ENCODE peak calls at places on chromosomes 12 and 14, in six cellular contexts. One of them, this sample, is unnamed.

GRCh38 chr12:78680596-78680995 is 184.0 kb upstream of the SYT1 start:
- DNase-seq in IMR-90: no peak
- DNase-seq in GM06990: no peak
- DNase-seq in tibial artery: no peak
- DNase-seq in prostate gland: no peak
- DNase-seq in AG10803: no peak
- DNase-seq in this sample: no peak

GRCh38 chr12:92519284-92519683 is 183.5 kb upstream of the PLEKHG7 start:
- DNase-seq in IMR-90: no peak
- DNase-seq in GM06990: no peak
- DNase-seq in tibial artery: no peak
- DNase-seq in prostate gland: no peak
- DNase-seq in AG10803: no peak
- DNase-seq in this sample: no peak

GRCh38 chr14:87461704-87462103 is 531.3 kb downstream of the GALC start:
- DNase-seq in IMR-90: no peak
- DNase-seq in GM06990: no peak
- DNase-seq in tibial artery: no peak
- DNase-seq in prostate gland: no peak
- DNase-seq in AG10803: no peak
- DNase-seq in this sample: no peak

GRCh38 chr12:80353254-80353653 is 90.8 kb upstream of the PTPRQ start:
- DNase-seq in IMR-90: peak
- DNase-seq in GM06990: no peak
- DNase-seq in tibial artery: no peak
- DNase-seq in prostate gland: no peak
- DNase-seq in AG10803: peak
- DNase-seq in this sample: no peak

GRCh38 chr12:23049180-23049579 is 424.2 kb downstream of the ETNK1 start:
- DNase-seq in IMR-90: peak
- DNase-seq in GM06990: no peak
- DNase-seq in tibial artery: no peak
- DNase-seq in prostate gland: no peak
- DNase-seq in AG10803: no peak
- DNase-seq in this sample: no peak

GRCh38 chr14:26719514-26719913 is 121.7 kb upstream of the NOVA1 start:
- DNase-seq in IMR-90: peak
- DNase-seq in GM06990: no peak
- DNase-seq in tibial artery: no peak
- DNase-seq in prostate gland: no peak
- DNase-seq in AG10803: peak
- DNase-seq in this sample: no peak

GRCh38 chr12:77974643-77975042 is 143.9 kb downstream of the NAV3 start:
- DNase-seq in IMR-90: no peak
- DNase-seq in GM06990: no peak
- DNase-seq in tibial artery: no peak
- DNase-seq in prostate gland: no peak
- DNase-seq in AG10803: no peak
- DNase-seq in this sample: no peak

GRCh38 chr14:93231129-93231979 is 24.3 kb downstream of the UBR7 start:
- DNase-seq in IMR-90: peak
- DNase-seq in GM06990: no peak
- DNase-seq in tibial artery: no peak
- DNase-seq in prostate gland: no peak
- DNase-seq in AG10803: peak
- DNase-seq in this sample: peak

GRCh38 chr12:117051380-117051779 is 47.8 kb downstream of the TESC start:
- DNase-seq in IMR-90: no peak
- DNase-seq in GM06990: no peak
- DNase-seq in tibial artery: no peak
- DNase-seq in prostate gland: no peak
- DNase-seq in AG10803: no peak
- DNase-seq in this sample: no peak

GRCh38 chr12:18975933-18976332 is 153.6 kb upstream of the PLEKHA5 start:
- DNase-seq in IMR-90: no peak
- DNase-seq in GM06990: no peak
- DNase-seq in tibial artery: no peak
- DNase-seq in prostate gland: no peak
- DNase-seq in AG10803: no peak
- DNase-seq in this sample: no peak

GRCh38 chr14:79605863-79606262 is 605.4 kb downstream of the DIO2 start:
- DNase-seq in IMR-90: no peak
- DNase-seq in GM06990: no peak
- DNase-seq in tibial artery: no peak
- DNase-seq in prostate gland: no peak
- DNase-seq in AG10803: no peak
- DNase-seq in this sample: no peak

GRCh38 chr14:104844306-104845032 is 20.6 kb upstream of the CEP170B start:
- DNase-seq in IMR-90: no peak
- DNase-seq in GM06990: no peak
- DNase-seq in tibial artery: no peak
- DNase-seq in prostate gland: no peak
- DNase-seq in AG10803: no peak
- DNase-seq in this sample: no peak

GRCh38 chr12:80268924-80269749 is 169.8 kb downstream of the OTOGL start:
- DNase-seq in IMR-90: peak
- DNase-seq in GM06990: no peak
- DNase-seq in tibial artery: no peak
- DNase-seq in prostate gland: no peak
- DNase-seq in AG10803: peak
- DNase-seq in this sample: peak

GRCh38 chr12:120834489-120835303 is 69.5 kb downstream of the SPPL3 start:
- DNase-seq in IMR-90: no peak
- DNase-seq in GM06990: no peak
- DNase-seq in tibial artery: no peak
- DNase-seq in prostate gland: no peak
- DNase-seq in AG10803: no peak
- DNase-seq in this sample: no peak

GRCh38 chr14:28142400-28143015 is 624.1 kb upstream of the FOXG1 start:
- DNase-seq in IMR-90: no peak
- DNase-seq in GM06990: no peak
- DNase-seq in tibial artery: no peak
- DNase-seq in prostate gland: no peak
- DNase-seq in AG10803: no peak
- DNase-seq in this sample: no peak

GRCh38 chr14:59631237-59631636 is 54.6 kb upstream of the CCDC175 start:
- DNase-seq in IMR-90: no peak
- DNase-seq in GM06990: no peak
- DNase-seq in tibial artery: no peak
- DNase-seq in prostate gland: no peak
- DNase-seq in AG10803: no peak
- DNase-seq in this sample: no peak

GRCh38 chr12:100229036-100229635 is 28.5 kb downstream of the ACTR6 start:
- DNase-seq in IMR-90: peak
- DNase-seq in GM06990: no peak
- DNase-seq in tibial artery: no peak
- DNase-seq in prostate gland: peak
- DNase-seq in AG10803: peak
- DNase-seq in this sample: no peak

GRCh38 chr14:100860556-100861187 is 34.8 kb downstream of the MEG3 start:
- DNase-seq in IMR-90: no peak
- DNase-seq in GM06990: no peak
- DNase-seq in tibial artery: no peak
- DNase-seq in prostate gland: no peak
- DNase-seq in AG10803: no peak
- DNase-seq in this sample: peak

GRCh38 chr12:54404061-54405004 is 14.7 kb downstream of the ITGA5 start:
- DNase-seq in IMR-90: peak
- DNase-seq in GM06990: no peak
- DNase-seq in tibial artery: peak
- DNase-seq in prostate gland: no peak
- DNase-seq in AG10803: peak
- DNase-seq in this sample: peak

GRCh38 chr14:101350021-101350420 is 211.3 kb upstream of the DIO3 start:
- DNase-seq in IMR-90: no peak
- DNase-seq in GM06990: no peak
- DNase-seq in tibial artery: no peak
- DNase-seq in prostate gland: no peak
- DNase-seq in AG10803: no peak
- DNase-seq in this sample: no peak

GRCh38 chr12:117790948-117791347 is 177.8 kb downstream of the KSR2 start:
- DNase-seq in IMR-90: no peak
- DNase-seq in GM06990: no peak
- DNase-seq in tibial artery: no peak
- DNase-seq in prostate gland: no peak
- DNase-seq in AG10803: no peak
- DNase-seq in this sample: no peak

GRCh38 chr14:93379841-93380240 is 32.9 kb downstream of the COX8C start:
- DNase-seq in IMR-90: no peak
- DNase-seq in GM06990: no peak
- DNase-seq in tibial artery: no peak
- DNase-seq in prostate gland: no peak
- DNase-seq in AG10803: no peak
- DNase-seq in this sample: no peak

GRCh38 chr14:61347771-61348443 is 26.5 kb downstream of the PRKCH start:
- DNase-seq in IMR-90: no peak
- DNase-seq in GM06990: no peak
- DNase-seq in tibial artery: no peak
- DNase-seq in prostate gland: no peak
- DNase-seq in AG10803: no peak
- DNase-seq in this sample: no peak

GRCh38 chr14:77301103-77301502 is 19.6 kb downstream of the POMT2 start:
- DNase-seq in IMR-90: peak
- DNase-seq in GM06990: peak
- DNase-seq in tibial artery: peak
- DNase-seq in prostate gland: peak
- DNase-seq in AG10803: peak
- DNase-seq in this sample: peak

GRCh38 chr12:42128327-42128726 is 16.3 kb downstream of the GXYLT1 start:
- DNase-seq in IMR-90: peak
- DNase-seq in GM06990: no peak
- DNase-seq in tibial artery: no peak
- DNase-seq in prostate gland: no peak
- DNase-seq in AG10803: peak
- DNase-seq in this sample: no peak

GRCh38 chr14:55309761-55310365 is 38.6 kb downstream of the FBXO34 start:
- DNase-seq in IMR-90: no peak
- DNase-seq in GM06990: no peak
- DNase-seq in tibial artery: no peak
- DNase-seq in prostate gland: no peak
- DNase-seq in AG10803: no peak
- DNase-seq in this sample: no peak

GRCh38 chr12:52195065-52195730 is 3.4 kb upstream of the KRT80 start:
- DNase-seq in IMR-90: peak
- DNase-seq in GM06990: no peak
- DNase-seq in tibial artery: no peak
- DNase-seq in prostate gland: no peak
- DNase-seq in AG10803: no peak
- DNase-seq in this sample: peak

GRCh38 chr14:28772613-28773012 is 6.0 kb downstream of the FOXG1 start:
- DNase-seq in IMR-90: no peak
- DNase-seq in GM06990: no peak
- DNase-seq in tibial artery: no peak
- DNase-seq in prostate gland: no peak
- DNase-seq in AG10803: no peak
- DNase-seq in this sample: no peak

GRCh38 chr14:40616579-40616978 is 990.1 kb upstream of the LRFN5 start:
- DNase-seq in IMR-90: no peak
- DNase-seq in GM06990: no peak
- DNase-seq in tibial artery: no peak
- DNase-seq in prostate gland: no peak
- DNase-seq in AG10803: no peak
- DNase-seq in this sample: no peak
- H3K4me3 ChIP-seq in IMR-90: no peak
- H3K4me3 ChIP-seq in GM06990: no peak
- H3K4me3 ChIP-seq in tibial artery: no peak
- H3K4me3 ChIP-seq in prostate gland: no peak
- H3K4me3 ChIP-seq in AG10803: no peak
- H3K4me3 ChIP-seq in this sample: no peak

DNA sequence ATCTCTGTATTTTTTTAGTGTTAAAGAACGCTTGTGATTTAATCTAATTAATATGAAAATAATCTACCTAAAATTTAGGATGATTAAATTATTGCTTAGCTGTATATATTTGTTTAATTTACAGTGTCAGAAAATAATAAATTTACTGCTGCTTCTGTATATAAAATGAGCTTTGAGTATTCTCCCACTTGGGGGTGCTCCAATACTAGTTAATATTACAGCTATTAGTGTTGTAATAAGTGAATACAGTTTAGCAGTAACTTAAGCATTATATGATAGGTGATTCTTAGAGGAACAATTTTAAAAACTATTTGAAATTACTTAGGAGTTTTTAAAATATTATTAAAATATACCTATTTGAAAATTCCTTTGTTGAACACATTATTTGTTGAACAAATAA is 62.2 kb downstream of the PAPOLA start:
- DNase-seq in IMR-90: no peak
- DNase-seq in GM06990: no peak
- DNase-seq in tibial artery: no peak
- DNase-seq in prostate gland: no peak
- DNase-seq in AG10803: no peak
- DNase-seq in this sample: no peak
- TF ChIP-seq CTCF in IMR-90: peak
- TF ChIP-seq CTCF in GM06990: no peak
- TF ChIP-seq CTCF in tibial artery: no peak
- TF ChIP-seq CTCF in prostate gland: no peak
- TF ChIP-seq CTCF in AG10803: peak
- TF ChIP-seq CTCF in this sample: peak

DNA sequence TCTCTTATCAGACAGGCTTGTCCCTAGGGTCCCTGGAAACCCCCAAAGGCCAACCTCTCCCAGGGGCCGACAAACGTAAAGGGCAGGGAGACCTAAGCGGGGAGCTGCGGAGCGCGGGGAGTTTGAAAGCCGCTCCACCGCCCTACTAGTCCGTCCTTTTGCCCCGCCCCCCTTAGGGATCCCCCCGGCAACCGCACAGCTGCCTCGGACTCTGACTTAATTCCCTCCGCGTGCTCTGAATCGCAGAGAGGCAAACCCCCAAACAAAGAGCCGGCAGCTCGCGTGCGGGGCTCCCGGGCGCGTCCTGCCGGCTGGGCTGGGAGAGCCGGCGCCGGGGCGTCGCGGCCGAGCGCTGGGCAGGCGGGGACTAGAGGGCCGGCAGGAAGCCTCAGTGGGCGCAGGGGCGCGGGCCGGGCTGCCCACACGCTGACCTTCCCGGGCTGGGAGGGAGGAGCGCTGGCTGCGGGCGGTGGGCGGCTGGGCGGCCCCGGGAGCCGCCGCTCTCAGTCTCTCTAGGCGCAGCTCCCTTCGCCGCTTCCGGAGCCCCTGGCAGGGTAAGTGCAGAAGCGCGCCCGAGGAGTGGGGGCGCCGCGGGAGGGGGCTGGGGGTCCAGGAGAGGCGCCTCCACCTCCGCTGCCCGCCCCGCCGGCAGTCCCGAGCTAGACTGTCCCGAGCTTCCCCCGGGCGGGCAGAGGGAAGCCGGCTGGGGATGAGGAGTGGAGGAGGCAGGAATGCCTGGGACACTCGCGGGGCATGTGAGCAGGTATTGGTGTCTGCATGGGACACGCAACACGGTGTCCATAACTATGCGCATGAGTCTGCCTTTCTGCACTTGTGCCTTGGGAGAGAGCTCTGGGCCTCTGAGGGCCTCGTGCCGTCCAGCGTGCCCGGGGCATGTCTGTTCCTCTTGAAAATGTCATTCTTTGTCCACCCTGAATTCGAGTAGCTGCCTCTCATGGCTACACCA is at the start of gene TSPAN11:
- DNase-seq in IMR-90: peak
- DNase-seq in GM06990: peak
- DNase-seq in tibial artery: peak
- DNase-seq in prostate gland: no peak
- DNase-seq in AG10803: peak
- DNase-seq in this sample: peak
- H3K4me3 ChIP-seq in IMR-90: peak
- H3K4me3 ChIP-seq in GM06990: no peak
- H3K4me3 ChIP-seq in tibial artery: peak
- H3K4me3 ChIP-seq in prostate gland: peak
- H3K4me3 ChIP-seq in AG10803: peak
- H3K4me3 ChIP-seq in this sample: peak

GRCh38 chr14:35140718-35141581 is 18.6 kb downstream of the PRORP start:
- DNase-seq in IMR-90: peak
- DNase-seq in GM06990: no peak
- DNase-seq in tibial artery: no peak
- DNase-seq in prostate gland: no peak
- DNase-seq in AG10803: peak
- DNase-seq in this sample: no peak
- TF ChIP-seq CTCF in IMR-90: peak
- TF ChIP-seq CTCF in GM06990: peak
- TF ChIP-seq CTCF in tibial artery: peak
- TF ChIP-seq CTCF in prostate gland: peak
- TF ChIP-seq CTCF in AG10803: peak
- TF ChIP-seq CTCF in this sample: peak